ENCODE peak calls at places on chromosomes 6 and 20, in six cellular contexts. M, P, D, B, S and H are unnamed samples.

GRCh38 chr20:49866051-49866450 is 49.3 kb downstream of the SPATA2 start:
- DNase-seq in D (no peak), P (no peak), M (no peak), S (no peak), B (no peak), H (no peak)

GRCh38 chr20:14724036-14724435 is 386.6 kb upstream of the FLRT3 start:
- DNase-seq in P (no peak), B (no peak), D (no peak), S (no peak), M (no peak), H (no peak)

GRCh38 chr20:9202440-9203080 is 133.7 kb downstream of the PLCB4 start:
- DNase-seq in M (peak), P (no peak), S (no peak), D (no peak), B (no peak), H (no peak)

GRCh38 chr20:24144371-24144770 is 155.8 kb upstream of the GGTLC1 start:
- DNase-seq in B (no peak), P (no peak), M (no peak), D (no peak), S (no peak), H (no peak)

GRCh38 chr6:6674872-6675271 is 86.4 kb downstream of the LY86 start:
- DNase-seq in P (peak), S (no peak), M (no peak), B (no peak), D (no peak), H (no peak)

GRCh38 chr6:122484760-122485159 is 13.2 kb upstream of the SERINC1 start:
- DNase-seq in D (no peak), M (no peak), P (no peak), B (no peak), S (no peak), H (peak)

GRCh38 chr20:23350855-23351838 is 556 bp downstream of the NXT1 start:
- DNase-seq in S (peak), D (peak), M (peak), P (peak), B (peak), H (peak)

GRCh38 chr6:81204741-81205140 is 547.7 kb downstream of the TENT5A start:
- DNase-seq in S (no peak), M (peak), P (no peak), D (no peak), B (no peak), H (no peak)

GRCh38 chr20:38725959-38726848 is 1.9 kb downstream of the SLC32A1 start:
- DNase-seq in S (peak), B (peak), P (peak), M (no peak), D (peak), H (peak)

GRCh38 chr6:138593100-138593877 is 94.0 kb upstream of the NHSL1 start:
- DNase-seq in S (peak), D (no peak), P (no peak), M (peak), B (peak), H (peak)

GRCh38 chr20:43910564-43910963 is 4.1 kb upstream of the TOX2 start:
- DNase-seq in S (no peak), B (no peak), M (no peak), D (no peak), P (no peak), H (no peak)

GRCh38 chr20:9409981-9410380 is 104.4 kb upstream of the LAMP5 start:
- DNase-seq in S (no peak), P (no peak), D (no peak), M (peak), B (no peak), H (no peak)

GRCh38 chr20:49786671-49787370 is 25.8 kb upstream of the SLC9A8 start:
- DNase-seq in M (peak), S (no peak), B (peak), P (no peak), D (no peak), H (no peak)

GRCh38 chr6:70956191-70956450 is 739 bp downstream of the B3GAT2 start:
- DNase-seq in S (no peak), P (no peak), D (no peak), B (no peak), M (no peak), H (no peak)

GRCh38 chr6:121382467-121383121 is 48.3 kb upstream of the TBC1D32 start:
- DNase-seq in P (no peak), M (no peak), S (no peak), D (no peak), B (no peak), H (no peak)

GRCh38 chr6:135496805-135497411 is 632 bp downstream of the AHI1 start:
- DNase-seq in S (no peak), D (no peak), P (no peak), M (peak), B (no peak), H (no peak)

GRCh38 chr6:30782425-30783014 is 38.2 kb upstream of the IER3 start:
- DNase-seq in S (no peak), P (no peak), D (no peak), B (peak), M (peak), H (no peak)

GRCh38 chr20:52191132-52191435 is 495 bp downstream of the ZFP64 start:
- DNase-seq in S (no peak), P (no peak), B (peak), D (no peak), M (no peak), H (no peak)

GRCh38 chr6:1481326-1481725 is 92.0 kb downstream of the FOXF2 start:
- DNase-seq in D (no peak), S (no peak), B (peak), M (peak), P (no peak), H (no peak)

GRCh38 chr6:63805808-63806572 is 170.4 kb downstream of the PHF3 start:
- DNase-seq in P (no peak), S (no peak), M (peak), B (peak), D (no peak), H (no peak)

GRCh38 chr6:1461736-1462135 is 72.4 kb downstream of the FOXF2 start:
- DNase-seq in B (no peak), M (no peak), P (no peak), D (no peak), S (no peak), H (no peak)

GRCh38 chr20:5654557-5654956 is 95.6 kb upstream of the SHLD1 start:
- DNase-seq in B (peak), P (no peak), M (peak), S (peak), D (no peak), H (no peak)

GRCh38 chr6:14321992-14322772 is 204.6 kb downstream of the CD83 start:
- DNase-seq in B (no peak), P (peak), S (no peak), D (no peak), M (no peak), H (no peak)

GRCh38 chr6:12034831-12035230 is 22.7 kb downstream of the HIVEP1 start:
- DNase-seq in D (no peak), P (no peak), S (no peak), M (no peak), B (no peak), H (no peak)

GRCh38 chr20:57390604-57391438 is at the start of gene RBM38:
- DNase-seq in M (peak), P (peak), S (peak), B (peak), D (peak), H (peak)

GRCh38 chr6:89689732-89690131 is 51.2 kb upstream of the LYRM2 start:
- DNase-seq in S (no peak), B (no peak), M (peak), D (no peak), P (peak), H (no peak)

GRCh38 chr6:1407499-1407990 is 18.2 kb downstream of the FOXF2 start:
- DNase-seq in P (no peak), M (no peak), B (no peak), S (no peak), D (no peak), H (no peak)

GRCh38 chr20:25858495-25859425 is 162.1 kb upstream of the ZNF337 start:
- DNase-seq in S (no peak), M (no peak), D (no peak), P (no peak), B (no peak), H (no peak)

GRCh38 chr6:110158479-110158878 is 21.0 kb downstream of the WASF1 start:
- DNase-seq in D (no peak), P (no peak), M (no peak), B (peak), S (no peak), H (no peak)

GRCh38 chr6:91812596-91813274 is 1225.9 kb upstream of the MAP3K7 start:
- DNase-seq in B (no peak), M (no peak), S (no peak), P (no peak), D (no peak), H (no peak)

GRCh38 chr6:150711584-150712501 is 112.2 kb downstream of the PLEKHG1 start:
- DNase-seq in P (no peak), S (no peak), D (no peak), B (no peak), M (no peak), H (no peak)

GRCh38 chr6:31597006-31597405 is 4.2 kb upstream of the NCR3 start:
- DNase-seq in D (no peak), S (no peak), M (peak), P (no peak), B (peak), H (no peak)

GRCh38 chr6:46862381-46862780 is 59.4 kb downstream of the ADGRF5 start:
- DNase-seq in P (no peak), D (no peak), M (no peak), S (no peak), B (no peak), H (no peak)

GRCh38 chr6:26158581-26159416 is 71.6 kb downstream of the HFE start:
- DNase-seq in B (no peak), D (peak), P (no peak), M (peak), S (peak), H (no peak)

DNA sequence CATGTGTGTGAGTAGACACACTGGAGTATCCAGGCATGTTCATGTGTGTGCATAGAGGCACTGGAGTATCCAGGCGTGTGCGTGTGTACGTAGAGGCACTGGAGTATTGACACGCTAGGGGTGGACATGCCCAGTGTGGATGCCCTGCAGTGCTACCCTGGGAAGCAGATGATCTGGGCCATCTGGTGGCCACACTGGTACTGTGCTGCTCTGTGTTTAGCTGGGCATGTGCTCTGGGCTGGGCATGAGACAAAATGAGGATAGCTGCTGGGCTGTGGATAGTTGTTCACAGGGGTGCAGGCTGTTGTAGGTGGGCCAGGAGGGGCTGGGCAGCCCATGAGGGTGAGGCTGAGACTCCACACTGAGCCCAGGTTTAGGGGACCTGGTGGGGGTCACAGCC is 24.0 kb upstream of the NPBWR2 start:
- DNase-seq in D (peak), S (no peak), P (no peak), M (no peak), B (peak), H (no peak)
- TF ChIP-seq CTCF in D (no peak), S (no peak), P (no peak), M (peak), B (peak), H (no peak)

DNA sequence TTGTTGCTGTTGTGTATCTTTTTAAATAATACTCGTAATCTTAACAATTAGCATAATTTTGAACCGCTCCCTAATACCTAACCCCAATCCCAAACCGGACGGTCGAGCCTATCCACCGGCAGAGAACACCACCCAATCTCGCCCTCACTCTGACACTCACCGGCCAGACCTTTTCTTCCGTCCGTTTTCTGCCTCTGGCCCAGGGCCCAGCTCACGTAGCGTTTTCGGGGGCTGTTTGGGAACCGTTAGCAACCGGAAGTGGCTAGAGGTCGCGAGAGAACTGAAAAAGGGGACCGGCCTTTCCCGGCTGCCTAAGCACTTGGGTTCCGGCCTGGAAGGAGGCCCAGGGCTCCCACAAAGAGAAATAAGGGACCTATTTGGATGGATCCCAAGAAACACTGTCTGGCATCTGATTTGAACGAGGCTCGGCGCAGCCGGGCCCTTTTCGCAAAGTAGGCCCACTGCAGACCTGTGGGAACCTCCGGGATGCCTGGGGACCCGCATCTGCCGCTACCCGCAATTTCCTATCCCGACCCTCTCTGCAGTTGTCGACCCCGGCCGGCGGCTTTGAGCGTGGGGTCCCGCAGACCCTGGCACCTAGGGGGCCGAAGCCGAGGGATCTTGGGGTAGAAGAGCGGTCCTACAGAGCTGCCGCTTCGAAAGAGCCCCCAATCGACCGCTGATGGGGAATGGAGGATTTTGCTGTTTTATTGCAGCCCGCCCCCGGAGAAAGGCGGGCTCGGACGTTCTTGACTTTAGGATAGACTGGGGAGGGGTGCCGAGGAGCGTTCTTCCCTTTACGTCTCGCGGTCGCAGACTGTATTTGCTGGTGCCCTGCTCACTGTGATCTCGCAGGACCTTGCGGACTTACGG is 4.9 kb upstream of the ZKSCAN8 start:
- DNase-seq in S (peak), B (peak), D (peak), M (peak), P (peak), H (peak)
- TF ChIP-seq CTCF in S (no peak), B (no peak), D (no peak), M (no peak), P (no peak), H (no peak)

DNA sequence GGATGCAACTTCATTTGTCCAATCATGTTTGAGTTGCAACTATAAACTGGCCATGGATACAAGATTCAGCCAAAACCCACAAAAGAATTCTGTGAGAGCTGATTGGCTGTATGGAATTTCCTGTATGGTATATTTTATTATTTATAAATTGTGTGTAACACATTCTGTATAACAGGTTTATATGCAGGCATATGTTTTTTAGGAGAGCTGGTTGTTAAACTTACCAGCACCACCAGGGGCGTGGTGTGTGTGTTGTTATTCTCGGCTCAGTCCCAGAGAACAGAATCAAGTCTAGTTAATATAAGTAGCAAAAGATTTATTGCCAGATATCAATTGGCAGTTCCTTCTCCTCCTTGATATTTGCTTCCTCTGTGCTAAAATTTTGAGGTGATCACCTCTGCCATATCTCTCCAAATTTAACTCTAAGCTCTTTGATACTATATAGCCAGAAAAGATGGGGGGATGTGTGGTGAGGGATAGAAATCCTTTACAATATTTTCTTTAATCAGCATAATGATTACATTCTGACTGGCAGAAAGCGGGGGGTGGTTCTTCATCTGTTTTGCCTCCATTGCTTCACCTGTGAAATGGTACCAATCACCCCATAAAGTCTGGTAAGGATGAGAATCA is 22.9 kb downstream of the CNBD2 start:
- DNase-seq in B (peak), S (no peak), P (peak), M (peak), D (peak), H (no peak)
- TF ChIP-seq CTCF in B (peak), S (peak), P (no peak), M (peak), D (peak), H (peak)

GRCh38 chr6:37696841-37697735 is 595 bp downstream of the MDGA1 start:
- DNase-seq in M (peak), P (peak), S (peak), B (peak), D (peak), H (peak)

GRCh38 chr6:37695273-37695672 is 2.4 kb downstream of the MDGA1 start:
- DNase-seq in S (no peak), P (no peak), B (no peak), M (no peak), D (no peak), H (no peak)

GRCh38 chr6:37694259-37694658 is 3.4 kb downstream of the MDGA1 start:
- DNase-seq in B (no peak), P (no peak), S (no peak), D (no peak), M (no peak), H (no peak)

GRCh38 chr6:37695857-37696219 is 1.8 kb downstream of the MDGA1 start:
- DNase-seq in P (no peak), S (no peak), M (no peak), D (peak), B (no peak), H (no peak)

DNA sequence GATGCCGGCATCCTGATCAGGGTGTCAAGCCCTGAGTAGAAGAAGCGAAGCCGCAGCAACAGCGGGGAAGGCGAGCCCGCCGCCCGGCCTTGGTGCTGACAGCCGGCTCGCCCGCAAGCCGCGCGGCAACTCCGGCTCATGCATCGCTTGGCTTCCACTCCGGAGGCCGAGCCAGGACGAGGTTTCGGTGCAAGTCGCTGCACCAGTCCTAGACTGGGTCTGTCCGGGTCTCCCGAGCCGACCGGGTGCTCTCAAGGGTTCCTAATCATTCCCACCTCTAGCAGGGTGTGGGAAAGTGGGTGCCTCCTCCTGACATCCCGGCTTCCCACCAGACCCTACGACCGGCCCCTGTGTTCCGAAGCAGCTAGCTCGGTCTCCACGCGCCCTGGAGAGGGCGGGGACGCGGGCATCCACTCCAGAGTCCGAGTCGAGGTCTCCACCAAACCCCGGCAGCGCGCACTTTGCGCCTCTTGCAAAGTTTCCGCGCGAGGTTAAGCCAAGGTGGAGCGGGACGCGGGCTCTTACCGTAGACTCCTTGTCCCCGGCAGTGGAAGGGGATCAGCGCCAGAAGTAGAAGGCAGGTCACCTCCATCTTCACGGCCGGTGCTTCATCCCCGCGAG is 1.4 kb downstream of the MDGA1 start:
- DNase-seq in P (peak), S (peak), D (peak), M (peak), B (peak), H (peak)
- TF ChIP-seq CTCF in P (no peak), S (no peak), D (no peak), M (no peak), B (no peak), H (no peak)